ENCODE peak calls at places on chromosomes 4 and X, in eight cellular contexts. Z is NCI-H82; N is activated CD8-positive, alpha-beta memory T cell treated with anti-CD3 and anti-CD28 coated beads, Interleukin-2, amount 50 U/mL, for 4 hours; R is ACHN; D is activated naive CD8-positive, alpha-beta T cell treated with anti-CD3 and anti-CD28 coated beads, Interleukin-2, amount 50 U/mL, for 16 hours; A is T follicular helper cell; G is HEK293T; L is NCI-H2171. W is an unnamed sample.

GRCh38 chrX:39602226-39602625 is 495.5 kb downstream of the BCOR start:
- DNase-seq in Z (peak; percentile 72), N (no peak), R (no peak), D (no peak), A (no peak), G (no peak), L (no peak), W (peak; percentile 83)

GRCh38 chr4:2353222-2354107 is 65.0 kb downstream of the ZFYVE28 start:
- DNase-seq in Z (peak; percentile 67), N (peak; percentile 12), R (no peak), D (no peak), A (no peak), G (no peak), L (no peak), W (peak; percentile 94)

GRCh38 chrX:70234355-70234754 is at the start of gene AWAT1:
- DNase-seq in Z (no peak), N (no peak), R (no peak), D (no peak), A (no peak), G (no peak), L (no peak), W (no peak)

GRCh38 chr4:112099701-112100289 is 45.5 kb upstream of the FAM241A start:
- DNase-seq in Z (peak; percentile 53), N (no peak), R (peak; percentile 53), D (no peak), A (no peak), G (peak; percentile 30), L (no peak), W (peak; percentile 41)

GRCh38 chr4:7351014-7351413 is 83.7 kb downstream of the PSAPL1 start:
- DNase-seq in Z (no peak), N (no peak), R (no peak), D (no peak), A (no peak), G (no peak), L (no peak), W (no peak)

GRCh38 chrX:37921758-37922157 is 74.4 kb upstream of the DYNLT3 start:
- DNase-seq in Z (no peak), N (no peak), R (no peak), D (no peak), A (no peak), G (no peak), L (no peak), W (no peak)

GRCh38 chr4:141912831-141913230 is 276.4 kb downstream of the IL15 start:
- DNase-seq in Z (peak; percentile 93), N (no peak), R (no peak), D (no peak), A (no peak), G (no peak), L (no peak), W (peak; percentile 0)

GRCh38 chr4:147355849-147356248 is 125.0 kb upstream of the EDNRA start:
- DNase-seq in Z (no peak), N (no peak), R (no peak), D (no peak), A (no peak), G (no peak), L (no peak), W (no peak)

GRCh38 chrX:108359811-108360602 is 78.2 kb downstream of the COL4A6 start:
- DNase-seq in Z (peak; percentile 49), N (no peak), R (no peak), D (no peak), A (no peak), G (no peak), L (no peak), W (peak; percentile 3)

GRCh38 chr4:98352403-98352802 is 91.2 kb downstream of the RAP1GDS1 start:
- DNase-seq in Z (no peak), N (no peak), R (no peak), D (no peak), A (no peak), G (no peak), L (no peak), W (no peak)

GRCh38 chrX:4240541-4241194 is 527.2 kb upstream of the PRKX start:
- DNase-seq in Z (no peak), N (no peak), R (no peak), D (no peak), A (peak; percentile 0), G (no peak), L (no peak), W (no peak)

GRCh38 chr4:86558799-86559198 is 35.3 kb upstream of the PTPN13 start:
- DNase-seq in Z (no peak), N (no peak), R (no peak), D (no peak), A (no peak), G (no peak), L (no peak), W (no peak)

GRCh38 chr4:174394915-174395314 is 111.2 kb downstream of the CEP44 start:
- DNase-seq in Z (no peak), N (no peak), R (peak; percentile 48), D (no peak), A (no peak), G (no peak), L (no peak), W (no peak)

W was measured in NCI-H524.